ENCODE peak calls at places on chromosomes 4 and X, in eight cellular contexts. One of them, this sample, is unnamed.

GRCh38 chrX:132564026-132564425 is 75.2 kb upstream of the MBNL3 start:
- DNase-seq in left lung: no peak
- DNase-seq in BJ: no peak
- DNase-seq in iPS DF 6.9: no peak
- DNase-seq in AG10803: peak
- DNase-seq in mesenchymal stem cell: peak
- DNase-seq in stomach: no peak
- DNase-seq in HCT116: no peak
- DNase-seq in this sample: no peak

GRCh38 chr4:145716200-145716599 is 36.3 kb downstream of the C4orf51 start:
- DNase-seq in stomach: no peak
- DNase-seq in left lung: no peak
- DNase-seq in BJ: no peak
- DNase-seq in HCT116: no peak
- DNase-seq in iPS DF 6.9: no peak
- DNase-seq in AG10803: peak
- DNase-seq in mesenchymal stem cell: no peak
- DNase-seq in this sample: no peak

GRCh38 chrX:31371956-31372355 is 300.1 kb upstream of the FTHL17 start:
- DNase-seq in HCT116: no peak
- DNase-seq in left lung: no peak
- DNase-seq in BJ: no peak
- DNase-seq in iPS DF 6.9: no peak
- DNase-seq in mesenchymal stem cell: no peak
- DNase-seq in AG10803: no peak
- DNase-seq in stomach: no peak
- DNase-seq in this sample: no peak

GRCh38 chrX:110448459-110448858 is 89.8 kb downstream of the RTL9 start:
- DNase-seq in AG10803: no peak
- DNase-seq in HCT116: no peak
- DNase-seq in mesenchymal stem cell: no peak
- DNase-seq in stomach: no peak
- DNase-seq in BJ: no peak
- DNase-seq in left lung: no peak
- DNase-seq in iPS DF 6.9: no peak
- DNase-seq in this sample: no peak

GRCh38 chrX:123860983-123861382 is 1.1 kb downstream of the XIAP start:
- DNase-seq in AG10803: no peak
- DNase-seq in left lung: no peak
- DNase-seq in mesenchymal stem cell: peak
- DNase-seq in iPS DF 6.9: no peak
- DNase-seq in BJ: no peak
- DNase-seq in stomach: no peak
- DNase-seq in HCT116: no peak
- DNase-seq in this sample: no peak

GRCh38 chr4:151226004-151226932 is 50.7 kb upstream of the PRSS48 start:
- DNase-seq in AG10803: peak
- DNase-seq in BJ: peak
- DNase-seq in iPS DF 6.9: no peak
- DNase-seq in mesenchymal stem cell: peak
- DNase-seq in stomach: no peak
- DNase-seq in left lung: no peak
- DNase-seq in HCT116: peak
- DNase-seq in this sample: no peak

GRCh38 chrX:120453985-120454384 is 15.1 kb downstream of the LAMP2 start:
- DNase-seq in HCT116: no peak
- DNase-seq in AG10803: no peak
- DNase-seq in mesenchymal stem cell: peak
- DNase-seq in stomach: no peak
- DNase-seq in iPS DF 6.9: no peak
- DNase-seq in left lung: no peak
- DNase-seq in BJ: no peak
- DNase-seq in this sample: no peak

GRCh38 chrX:101415180-101416130 is 7.4 kb downstream of the HNRNPH2 start:
- DNase-seq in mesenchymal stem cell: peak
- DNase-seq in BJ: no peak
- DNase-seq in stomach: no peak
- DNase-seq in iPS DF 6.9: no peak
- DNase-seq in HCT116: no peak
- DNase-seq in AG10803: peak
- DNase-seq in left lung: no peak
- DNase-seq in this sample: peak

GRCh38 chrX:41958861-41959260 is 35.5 kb upstream of the CASK start:
- DNase-seq in HCT116: no peak
- DNase-seq in AG10803: no peak
- DNase-seq in left lung: no peak
- DNase-seq in stomach: no peak
- DNase-seq in BJ: no peak
- DNase-seq in mesenchymal stem cell: no peak
- DNase-seq in iPS DF 6.9: no peak
- DNase-seq in this sample: no peak

GRCh38 chr4:139440971-139441370 is 12.9 kb upstream of the RAB33B start:
- DNase-seq in iPS DF 6.9: no peak
- DNase-seq in HCT116: no peak
- DNase-seq in stomach: no peak
- DNase-seq in AG10803: peak
- DNase-seq in left lung: no peak
- DNase-seq in mesenchymal stem cell: no peak
- DNase-seq in BJ: no peak
- DNase-seq in this sample: no peak

GRCh38 chr4:168694669-168695068 is 197.8 kb downstream of the PALLD start:
- DNase-seq in iPS DF 6.9: no peak
- DNase-seq in HCT116: no peak
- DNase-seq in mesenchymal stem cell: peak
- DNase-seq in stomach: no peak
- DNase-seq in BJ: no peak
- DNase-seq in AG10803: peak
- DNase-seq in left lung: no peak
- DNase-seq in this sample: no peak

GRCh38 chr4:4613126-4613465 is 71.2 kb upstream of the STX18 start:
- DNase-seq in iPS DF 6.9: no peak
- DNase-seq in mesenchymal stem cell: peak
- DNase-seq in BJ: no peak
- DNase-seq in AG10803: peak
- DNase-seq in left lung: no peak
- DNase-seq in stomach: no peak
- DNase-seq in HCT116: no peak
- DNase-seq in this sample: no peak

GRCh38 chrX:109632906-109633504 is 8.0 kb upstream of the KCNE5 start:
- DNase-seq in left lung: no peak
- DNase-seq in iPS DF 6.9: peak
- DNase-seq in BJ: no peak
- DNase-seq in HCT116: no peak
- DNase-seq in mesenchymal stem cell: peak
- DNase-seq in stomach: no peak
- DNase-seq in AG10803: peak
- DNase-seq in this sample: no peak

GRCh38 chr4:18691431-18692200 is 670.1 kb upstream of the LCORL start:
- DNase-seq in AG10803: no peak
- DNase-seq in left lung: no peak
- DNase-seq in HCT116: no peak
- DNase-seq in BJ: no peak
- DNase-seq in stomach: no peak
- DNase-seq in iPS DF 6.9: peak
- DNase-seq in mesenchymal stem cell: peak
- DNase-seq in this sample: no peak

GRCh38 chr4:58669783-58670182 is 1559.6 kb upstream of the IGFBP7 start:
- DNase-seq in left lung: no peak
- DNase-seq in mesenchymal stem cell: no peak
- DNase-seq in BJ: no peak
- DNase-seq in HCT116: no peak
- DNase-seq in stomach: no peak
- DNase-seq in iPS DF 6.9: no peak
- DNase-seq in AG10803: no peak
- DNase-seq in this sample: no peak

GRCh38 chr4:151169223-151169622 is 69.8 kb downstream of the RPS3A start:
- DNase-seq in BJ: peak
- DNase-seq in mesenchymal stem cell: peak
- DNase-seq in left lung: peak
- DNase-seq in stomach: peak
- DNase-seq in HCT116: no peak
- DNase-seq in iPS DF 6.9: no peak
- DNase-seq in AG10803: peak
- DNase-seq in this sample: no peak

GRCh38 chrX:76183289-76184057 is 10.6 kb downstream of the PBDC1 start:
- DNase-seq in iPS DF 6.9: no peak
- DNase-seq in left lung: no peak
- DNase-seq in stomach: no peak
- DNase-seq in HCT116: no peak
- DNase-seq in mesenchymal stem cell: peak
- DNase-seq in BJ: peak
- DNase-seq in AG10803: peak
- DNase-seq in this sample: no peak

GRCh38 chrX:48474127-48474526 is 1.9 kb upstream of the FTSJ1 start:
- DNase-seq in mesenchymal stem cell: peak
- DNase-seq in stomach: no peak
- DNase-seq in left lung: no peak
- DNase-seq in iPS DF 6.9: no peak
- DNase-seq in BJ: no peak
- DNase-seq in AG10803: no peak
- DNase-seq in HCT116: no peak
- DNase-seq in this sample: no peak

GRCh38 chr4:76950052-76950845 is 697 bp downstream of the SEPTIN11 start:
- DNase-seq in mesenchymal stem cell: peak
- DNase-seq in AG10803: peak
- DNase-seq in HCT116: no peak
- DNase-seq in left lung: peak
- DNase-seq in stomach: peak
- DNase-seq in iPS DF 6.9: no peak
- DNase-seq in BJ: no peak
- DNase-seq in this sample: peak

GRCh38 chr4:7358100-7358735 is 76.5 kb downstream of the PSAPL1 start:
- DNase-seq in iPS DF 6.9: no peak
- DNase-seq in BJ: peak
- DNase-seq in AG10803: peak
- DNase-seq in HCT116: peak
- DNase-seq in stomach: peak
- DNase-seq in left lung: peak
- DNase-seq in mesenchymal stem cell: peak
- DNase-seq in this sample: no peak

GRCh38 chr4:146119845-146120404 is 55.6 kb upstream of the LSM6 start:
- DNase-seq in BJ: no peak
- DNase-seq in HCT116: no peak
- DNase-seq in mesenchymal stem cell: no peak
- DNase-seq in stomach: no peak
- DNase-seq in AG10803: no peak
- DNase-seq in left lung: no peak
- DNase-seq in iPS DF 6.9: no peak
- DNase-seq in this sample: no peak

GRCh38 chrX:67555578-67556203 is 11.9 kb downstream of the AR start:
- DNase-seq in stomach: peak
- DNase-seq in HCT116: no peak
- DNase-seq in mesenchymal stem cell: peak
- DNase-seq in AG10803: peak
- DNase-seq in left lung: peak
- DNase-seq in BJ: no peak
- DNase-seq in iPS DF 6.9: no peak
- DNase-seq in this sample: peak

GRCh38 chr4:94653095-94653649 is 104.6 kb upstream of the BMPR1B start:
- DNase-seq in BJ: no peak
- DNase-seq in iPS DF 6.9: no peak
- DNase-seq in left lung: no peak
- DNase-seq in HCT116: no peak
- DNase-seq in mesenchymal stem cell: no peak
- DNase-seq in AG10803: no peak
- DNase-seq in stomach: no peak
- DNase-seq in this sample: no peak

GRCh38 chr4:166435449-166435848 is 562.4 kb downstream of the TLL1 start:
- DNase-seq in stomach: no peak
- DNase-seq in iPS DF 6.9: no peak
- DNase-seq in left lung: no peak
- DNase-seq in HCT116: no peak
- DNase-seq in BJ: peak
- DNase-seq in mesenchymal stem cell: peak
- DNase-seq in AG10803: peak
- DNase-seq in this sample: no peak

GRCh38 chr4:100519205-100519604 is 1.4 kb upstream of the EMCN start:
- DNase-seq in iPS DF 6.9: no peak
- DNase-seq in mesenchymal stem cell: no peak
- DNase-seq in AG10803: no peak
- DNase-seq in stomach: no peak
- DNase-seq in BJ: no peak
- DNase-seq in left lung: no peak
- DNase-seq in HCT116: no peak
- DNase-seq in this sample: no peak

DNA sequence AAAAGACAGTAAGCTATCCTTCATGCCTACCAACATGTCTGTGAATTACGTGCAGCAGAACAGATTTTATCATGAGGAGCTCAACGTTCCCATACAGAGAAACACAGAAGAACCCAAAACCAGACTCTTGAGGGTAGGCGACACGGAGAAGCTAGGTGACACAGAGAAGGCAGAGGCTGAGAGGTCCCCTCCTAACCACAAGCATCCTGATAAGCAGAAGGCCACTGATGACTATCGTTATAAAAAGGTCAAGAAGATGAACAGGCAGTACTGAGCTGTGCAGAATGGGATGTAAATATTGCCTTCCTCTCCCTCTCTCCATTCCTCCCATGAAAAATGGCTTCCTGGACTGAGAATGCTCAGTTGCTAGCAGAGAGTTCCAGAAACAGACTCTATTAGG is 350.2 kb upstream of the BOD1L1 start:
- DNase-seq in stomach: no peak
- DNase-seq in BJ: no peak
- DNase-seq in HCT116: no peak
- DNase-seq in mesenchymal stem cell: no peak
- DNase-seq in left lung: no peak
- DNase-seq in iPS DF 6.9: no peak
- DNase-seq in AG10803: no peak
- DNase-seq in this sample: no peak
- H3K4me3 ChIP-seq in stomach: no peak
- H3K4me3 ChIP-seq in BJ: no peak
- H3K4me3 ChIP-seq in HCT116: no peak
- H3K4me3 ChIP-seq in mesenchymal stem cell: no peak
- H3K4me3 ChIP-seq in left lung: no peak
- H3K4me3 ChIP-seq in iPS DF 6.9: no peak
- H3K4me3 ChIP-seq in AG10803: no peak
- H3K4me3 ChIP-seq in this sample: no peak

GRCh38 chr4:173537628-173538147 is 7.7 kb upstream of the HAND2 start:
- DNase-seq in iPS DF 6.9: no peak
- DNase-seq in stomach: no peak
- DNase-seq in HCT116: no peak
- DNase-seq in mesenchymal stem cell: peak
- DNase-seq in AG10803: no peak
- DNase-seq in BJ: no peak
- DNase-seq in left lung: no peak
- DNase-seq in this sample: no peak
- H3K4me3 ChIP-seq in iPS DF 6.9: peak
- H3K4me3 ChIP-seq in stomach: peak
- H3K4me3 ChIP-seq in HCT116: no peak
- H3K4me3 ChIP-seq in mesenchymal stem cell: peak
- H3K4me3 ChIP-seq in AG10803: peak
- H3K4me3 ChIP-seq in BJ: peak
- H3K4me3 ChIP-seq in left lung: peak
- H3K4me3 ChIP-seq in this sample: no peak

GRCh38 chrX:3711331-3711917 is 2.0 kb downstream of the PRKX start:
- DNase-seq in stomach: no peak
- DNase-seq in iPS DF 6.9: no peak
- DNase-seq in HCT116: no peak
- DNase-seq in mesenchymal stem cell: no peak
- DNase-seq in AG10803: no peak
- DNase-seq in left lung: no peak
- DNase-seq in BJ: no peak
- DNase-seq in this sample: no peak
- H3K4me3 ChIP-seq in stomach: peak
- H3K4me3 ChIP-seq in iPS DF 6.9: no peak
- H3K4me3 ChIP-seq in HCT116: peak
- H3K4me3 ChIP-seq in mesenchymal stem cell: no peak
- H3K4me3 ChIP-seq in AG10803: peak
- H3K4me3 ChIP-seq in left lung: peak
- H3K4me3 ChIP-seq in BJ: peak
- H3K4me3 ChIP-seq in this sample: no peak

GRCh38 chr4:121072080-121072835 is at the start of gene NDNF:
- DNase-seq in BJ: no peak
- DNase-seq in left lung: peak
- DNase-seq in HCT116: no peak
- DNase-seq in iPS DF 6.9: no peak
- DNase-seq in stomach: no peak
- DNase-seq in AG10803: peak
- DNase-seq in mesenchymal stem cell: peak
- DNase-seq in this sample: no peak
- H3K4me3 ChIP-seq in BJ: peak
- H3K4me3 ChIP-seq in left lung: peak
- H3K4me3 ChIP-seq in HCT116: peak
- H3K4me3 ChIP-seq in iPS DF 6.9: peak
- H3K4me3 ChIP-seq in stomach: peak
- H3K4me3 ChIP-seq in AG10803: peak
- H3K4me3 ChIP-seq in mesenchymal stem cell: peak
- H3K4me3 ChIP-seq in this sample: peak

This sample was measured in Jurkat, Clone E6-1.